ENCODE peak calls at places on chromosome X, in nine cellular contexts. One of them, this sample, is unnamed. For H3K4me1, the result is how much of the 10 kb centered on the place peaks cover.

GRCh38 chrX:69137371-69137881 is 27.8 kb downstream of the PJA1 start:
- DNase-seq in IMR-90: peak
- DNase-seq in CD8-positive, alpha-beta T cell: no peak
- DNase-seq in mammary epithelial cell: no peak
- DNase-seq in foreskin keratinocyte: no peak
- DNase-seq in Panc1: no peak
- DNase-seq in sigmoid colon: peak
- DNase-seq in aorta: peak
- DNase-seq in neuronal stem cell: no peak
- DNase-seq in this sample: no peak

GRCh38 chrX:131841496-131842410 is 181.3 kb upstream of the STK26 start:
- DNase-seq in IMR-90: peak
- DNase-seq in CD8-positive, alpha-beta T cell: peak
- DNase-seq in mammary epithelial cell: peak
- DNase-seq in foreskin keratinocyte: peak
- DNase-seq in Panc1: no peak
- DNase-seq in sigmoid colon: no peak
- DNase-seq in aorta: no peak
- DNase-seq in neuronal stem cell: peak
- DNase-seq in this sample: no peak

GRCh38 chrX:108397627-108398392 is 40.4 kb downstream of the COL4A6 start:
- DNase-seq in IMR-90: peak
- DNase-seq in CD8-positive, alpha-beta T cell: no peak
- DNase-seq in mammary epithelial cell: peak
- DNase-seq in foreskin keratinocyte: peak
- DNase-seq in Panc1: no peak
- DNase-seq in sigmoid colon: no peak
- DNase-seq in aorta: no peak
- DNase-seq in neuronal stem cell: peak
- DNase-seq in this sample: no peak

GRCh38 chrX:39811391-39811790 is 286.4 kb downstream of the BCOR start:
- DNase-seq in IMR-90: no peak
- DNase-seq in CD8-positive, alpha-beta T cell: no peak
- DNase-seq in mammary epithelial cell: no peak
- DNase-seq in foreskin keratinocyte: no peak
- DNase-seq in Panc1: no peak
- DNase-seq in sigmoid colon: no peak
- DNase-seq in aorta: no peak
- DNase-seq in neuronal stem cell: peak
- DNase-seq in this sample: no peak

GRCh38 chrX:72020204-72020603 is 109.6 kb downstream of the NHSL2 start:
- DNase-seq in IMR-90: no peak
- DNase-seq in CD8-positive, alpha-beta T cell: no peak
- DNase-seq in mammary epithelial cell: no peak
- DNase-seq in foreskin keratinocyte: no peak
- DNase-seq in Panc1: no peak
- DNase-seq in sigmoid colon: peak
- DNase-seq in aorta: no peak
- DNase-seq in neuronal stem cell: no peak
- DNase-seq in this sample: no peak

GRCh38 chrX:53321216-53321942 is 40.0 kb upstream of the IQSEC2 start:
- DNase-seq in IMR-90: no peak
- DNase-seq in CD8-positive, alpha-beta T cell: peak
- DNase-seq in mammary epithelial cell: no peak
- DNase-seq in foreskin keratinocyte: no peak
- DNase-seq in Panc1: no peak
- DNase-seq in sigmoid colon: no peak
- DNase-seq in aorta: no peak
- DNase-seq in neuronal stem cell: no peak
- DNase-seq in this sample: no peak

GRCh38 chrX:102154218-102154860 is 1.4 kb downstream of the BEX5 start:
- DNase-seq in IMR-90: no peak
- DNase-seq in CD8-positive, alpha-beta T cell: peak
- DNase-seq in mammary epithelial cell: no peak
- DNase-seq in foreskin keratinocyte: no peak
- DNase-seq in Panc1: no peak
- DNase-seq in sigmoid colon: no peak
- DNase-seq in aorta: no peak
- DNase-seq in neuronal stem cell: no peak
- DNase-seq in this sample: peak

GRCh38 chrX:150940844-150941495 is 42.2 kb upstream of the HMGB3 start:
- DNase-seq in IMR-90: no peak
- DNase-seq in CD8-positive, alpha-beta T cell: no peak
- DNase-seq in mammary epithelial cell: no peak
- DNase-seq in foreskin keratinocyte: no peak
- DNase-seq in Panc1: no peak
- DNase-seq in sigmoid colon: no peak
- DNase-seq in aorta: peak
- DNase-seq in neuronal stem cell: no peak
- DNase-seq in this sample: no peak

GRCh38 chrX:123859409-123859827 is 435 bp upstream of the XIAP start:
- DNase-seq in IMR-90: no peak
- DNase-seq in CD8-positive, alpha-beta T cell: no peak
- DNase-seq in mammary epithelial cell: no peak
- DNase-seq in foreskin keratinocyte: no peak
- DNase-seq in Panc1: no peak
- DNase-seq in sigmoid colon: no peak
- DNase-seq in aorta: peak
- DNase-seq in neuronal stem cell: peak
- DNase-seq in this sample: no peak

GRCh38 chrX:132171478-132171877 is 43.7 kb upstream of the FRMD7 start:
- DNase-seq in IMR-90: peak
- DNase-seq in CD8-positive, alpha-beta T cell: no peak
- DNase-seq in mammary epithelial cell: no peak
- DNase-seq in foreskin keratinocyte: no peak
- DNase-seq in Panc1: no peak
- DNase-seq in sigmoid colon: no peak
- DNase-seq in aorta: no peak
- DNase-seq in neuronal stem cell: no peak
- DNase-seq in this sample: no peak

GRCh38 chrX:37652589-37653271 is 32.9 kb upstream of the XK start:
- DNase-seq in IMR-90: no peak
- DNase-seq in CD8-positive, alpha-beta T cell: no peak
- DNase-seq in mammary epithelial cell: no peak
- DNase-seq in foreskin keratinocyte: no peak
- DNase-seq in Panc1: no peak
- DNase-seq in sigmoid colon: no peak
- DNase-seq in aorta: no peak
- DNase-seq in neuronal stem cell: no peak
- DNase-seq in this sample: no peak

GRCh38 chrX:39840141-39841126 is 257.3 kb downstream of the BCOR start:
- DNase-seq in IMR-90: no peak
- DNase-seq in CD8-positive, alpha-beta T cell: no peak
- DNase-seq in mammary epithelial cell: no peak
- DNase-seq in foreskin keratinocyte: no peak
- DNase-seq in Panc1: no peak
- DNase-seq in sigmoid colon: no peak
- DNase-seq in aorta: peak
- DNase-seq in neuronal stem cell: no peak
- DNase-seq in this sample: no peak

GRCh38 chrX:39848900-39849299 is 248.9 kb downstream of the BCOR start:
- DNase-seq in IMR-90: peak
- DNase-seq in CD8-positive, alpha-beta T cell: no peak
- DNase-seq in mammary epithelial cell: no peak
- DNase-seq in foreskin keratinocyte: no peak
- DNase-seq in Panc1: no peak
- DNase-seq in sigmoid colon: no peak
- DNase-seq in aorta: no peak
- DNase-seq in neuronal stem cell: no peak
- DNase-seq in this sample: no peak

GRCh38 chrX:117510453-117510852 is 606.2 kb downstream of the KLHL13 start:
- DNase-seq in IMR-90: no peak
- DNase-seq in CD8-positive, alpha-beta T cell: no peak
- DNase-seq in mammary epithelial cell: no peak
- DNase-seq in foreskin keratinocyte: no peak
- DNase-seq in Panc1: no peak
- DNase-seq in sigmoid colon: no peak
- DNase-seq in aorta: no peak
- DNase-seq in neuronal stem cell: no peak
- DNase-seq in this sample: no peak

GRCh38 chrX:70176938-70177533 is at the start of gene DGAT2L6:
- DNase-seq in IMR-90: no peak
- DNase-seq in CD8-positive, alpha-beta T cell: no peak
- DNase-seq in mammary epithelial cell: no peak
- DNase-seq in foreskin keratinocyte: no peak
- DNase-seq in Panc1: no peak
- DNase-seq in sigmoid colon: no peak
- DNase-seq in aorta: no peak
- DNase-seq in neuronal stem cell: no peak
- DNase-seq in this sample: no peak

GRCh38 chrX:141278306-141278705 is 36.0 kb upstream of the SPANXC start:
- DNase-seq in IMR-90: peak
- DNase-seq in CD8-positive, alpha-beta T cell: no peak
- DNase-seq in mammary epithelial cell: no peak
- DNase-seq in foreskin keratinocyte: peak
- DNase-seq in Panc1: no peak
- DNase-seq in sigmoid colon: no peak
- DNase-seq in aorta: no peak
- DNase-seq in neuronal stem cell: peak
- DNase-seq in this sample: no peak

GRCh38 chrX:7586126-7586525 is 256.8 kb upstream of the VCX start:
- DNase-seq in IMR-90: peak
- DNase-seq in CD8-positive, alpha-beta T cell: no peak
- DNase-seq in mammary epithelial cell: peak
- DNase-seq in foreskin keratinocyte: no peak
- DNase-seq in Panc1: peak
- DNase-seq in sigmoid colon: no peak
- DNase-seq in aorta: no peak
- DNase-seq in neuronal stem cell: peak
- DNase-seq in this sample: no peak

GRCh38 chrX:129606918-129607317 is 47.8 kb downstream of the APLN start:
- DNase-seq in IMR-90: peak
- DNase-seq in CD8-positive, alpha-beta T cell: peak
- DNase-seq in mammary epithelial cell: peak
- DNase-seq in foreskin keratinocyte: no peak
- DNase-seq in Panc1: peak
- DNase-seq in sigmoid colon: peak
- DNase-seq in aorta: no peak
- DNase-seq in neuronal stem cell: peak
- DNase-seq in this sample: peak

GRCh38 chrX:1466971-1467561 is 14.4 kb upstream of the ASMTL start:
- DNase-seq in IMR-90: no peak
- DNase-seq in CD8-positive, alpha-beta T cell: peak
- DNase-seq in mammary epithelial cell: no peak
- DNase-seq in foreskin keratinocyte: no peak
- DNase-seq in Panc1: no peak
- DNase-seq in sigmoid colon: peak
- DNase-seq in aorta: peak
- DNase-seq in neuronal stem cell: no peak
- DNase-seq in this sample: peak
- H3K4me1 ChIP-seq in IMR-90: under half
- H3K4me1 ChIP-seq in CD8-positive, alpha-beta T cell: half or more
- H3K4me1 ChIP-seq in mammary epithelial cell: under half
- H3K4me1 ChIP-seq in foreskin keratinocyte: under half
- H3K4me1 ChIP-seq in Panc1: under half
- H3K4me1 ChIP-seq in sigmoid colon: under half
- H3K4me1 ChIP-seq in aorta: under half
- H3K4me1 ChIP-seq in neuronal stem cell: under half
- H3K4me1 ChIP-seq in this sample: half or more

GRCh38 chrX:133602881-133603280 is 187.6 kb upstream of the GPC4 start:
- DNase-seq in IMR-90: no peak
- DNase-seq in CD8-positive, alpha-beta T cell: no peak
- DNase-seq in mammary epithelial cell: no peak
- DNase-seq in foreskin keratinocyte: no peak
- DNase-seq in Panc1: no peak
- DNase-seq in sigmoid colon: no peak
- DNase-seq in aorta: no peak
- DNase-seq in neuronal stem cell: no peak
- DNase-seq in this sample: no peak
- H3K4me1 ChIP-seq in IMR-90: under half
- H3K4me1 ChIP-seq in CD8-positive, alpha-beta T cell: under half
- H3K4me1 ChIP-seq in mammary epithelial cell: under half
- H3K4me1 ChIP-seq in foreskin keratinocyte: under half
- H3K4me1 ChIP-seq in Panc1: under half
- H3K4me1 ChIP-seq in sigmoid colon: under half
- H3K4me1 ChIP-seq in aorta: under half
- H3K4me1 ChIP-seq in neuronal stem cell: under half
- H3K4me1 ChIP-seq in this sample: under half

DNA sequence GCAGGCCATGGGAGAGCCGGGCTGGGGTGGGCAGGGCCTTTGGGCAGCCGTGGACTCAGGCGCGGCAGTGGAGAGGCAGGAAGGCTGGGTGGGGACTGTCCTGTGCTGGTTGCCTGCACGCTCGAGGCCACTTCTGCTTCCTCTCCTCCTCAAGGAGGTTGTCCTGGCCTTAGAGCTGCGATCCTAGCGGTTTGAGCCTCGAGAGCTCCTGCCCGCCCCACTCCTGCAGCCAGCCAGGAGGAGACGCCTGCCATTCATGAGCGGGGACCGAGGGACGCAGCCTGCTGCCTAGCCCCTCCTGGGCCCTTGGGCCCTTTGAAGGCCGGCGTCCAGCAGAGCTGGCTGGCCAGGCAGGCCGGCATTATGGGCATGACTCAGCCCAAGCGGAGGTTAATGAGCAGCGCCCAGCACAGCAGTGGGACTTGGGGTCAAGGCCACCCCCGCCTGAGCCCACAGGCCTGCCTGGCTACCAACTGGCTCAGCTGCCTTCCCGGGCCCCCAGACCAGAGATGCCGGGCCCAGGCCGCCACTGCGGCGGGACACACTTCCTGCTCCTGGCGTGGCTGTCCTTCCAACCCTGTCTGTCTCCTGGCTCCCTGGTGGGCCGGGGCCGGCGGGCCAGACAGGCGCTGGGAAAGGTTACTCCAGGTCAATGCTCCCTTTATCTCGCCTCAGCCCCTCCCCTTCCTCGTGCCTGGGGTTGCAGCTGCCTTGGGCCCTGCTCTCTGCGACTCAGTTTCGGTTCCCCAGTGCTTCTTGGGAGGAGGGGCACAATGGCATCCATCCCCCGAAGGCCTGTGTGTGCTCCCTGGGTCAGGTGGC is 1.8 kb downstream of the ABCD1 start:
- DNase-seq in IMR-90: peak
- DNase-seq in CD8-positive, alpha-beta T cell: peak
- DNase-seq in mammary epithelial cell: no peak
- DNase-seq in foreskin keratinocyte: no peak
- DNase-seq in Panc1: no peak
- DNase-seq in sigmoid colon: peak
- DNase-seq in aorta: peak
- DNase-seq in neuronal stem cell: peak
- DNase-seq in this sample: peak
- H3K4me1 ChIP-seq in IMR-90: under half
- H3K4me1 ChIP-seq in CD8-positive, alpha-beta T cell: under half
- H3K4me1 ChIP-seq in mammary epithelial cell: under half
- H3K4me1 ChIP-seq in foreskin keratinocyte: under half
- H3K4me1 ChIP-seq in Panc1: under half
- H3K4me1 ChIP-seq in sigmoid colon: half or more
- H3K4me1 ChIP-seq in aorta: under half
- H3K4me1 ChIP-seq in neuronal stem cell: under half
- H3K4me1 ChIP-seq in this sample: under half

DNA sequence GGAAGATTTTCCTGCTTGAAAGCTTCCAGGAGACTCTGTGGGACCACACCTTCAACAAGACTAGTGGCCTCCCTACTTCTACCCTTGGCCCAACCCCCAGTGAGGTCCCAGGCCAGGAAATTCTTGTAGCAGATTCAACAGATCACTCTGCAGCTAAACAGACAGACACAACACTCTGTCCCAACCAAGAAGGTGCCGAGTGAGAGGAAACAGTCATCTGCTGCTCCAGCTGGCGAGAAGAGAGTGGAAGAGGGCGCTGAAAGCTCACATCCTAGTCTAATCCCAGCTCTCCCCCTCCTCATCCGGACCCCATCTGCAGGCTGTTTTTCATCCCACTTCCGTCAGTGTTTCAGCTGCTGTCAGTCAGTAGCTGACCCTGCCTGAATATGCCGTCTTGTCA is 63.3 kb downstream of the CHRDL1 start:
- DNase-seq in IMR-90: no peak
- DNase-seq in CD8-positive, alpha-beta T cell: no peak
- DNase-seq in mammary epithelial cell: no peak
- DNase-seq in foreskin keratinocyte: no peak
- DNase-seq in Panc1: no peak
- DNase-seq in sigmoid colon: no peak
- DNase-seq in aorta: no peak
- DNase-seq in neuronal stem cell: no peak
- DNase-seq in this sample: no peak
- H3K4me1 ChIP-seq in IMR-90: under half
- H3K4me1 ChIP-seq in CD8-positive, alpha-beta T cell: under half
- H3K4me1 ChIP-seq in mammary epithelial cell: under half
- H3K4me1 ChIP-seq in foreskin keratinocyte: under half
- H3K4me1 ChIP-seq in Panc1: under half
- H3K4me1 ChIP-seq in sigmoid colon: under half
- H3K4me1 ChIP-seq in aorta: under half
- H3K4me1 ChIP-seq in neuronal stem cell: under half
- H3K4me1 ChIP-seq in this sample: under half